ENCODE peak calls at places on chromosomes 2 and 18, in six cellular contexts. T is A673, A is dorsolateral prefrontal cortex, R is psoas muscle, K is Peyer's patch, M is RWPE1. V is an unnamed sample.

GRCh38 chr2:96532641-96533291 is 3.8 kb upstream of the ARID5A start:
- DNase-seq in T (no peak), R (peak; percentile 59), K (peak; percentile 44), A (no peak), M (no peak), V (no peak)

GRCh38 chr2:43328157-43328556 is 101.8 kb upstream of the ZFP36L2 start:
- DNase-seq in T (no peak), R (no peak), A (no peak), M (no peak), K (no peak), V (no peak)

GRCh38 chr2:43790118-43790517 is 16.3 kb downstream of the DYNC2LI1 start:
- DNase-seq in T (no peak), A (no peak), M (no peak), R (no peak), K (no peak), V (no peak)

GRCh38 chr18:227374-227773 is 40.5 kb downstream of the THOC1 start:
- DNase-seq in A (no peak), K (no peak), T (no peak), R (no peak), M (no peak), V (no peak)

GRCh38 chr2:240390091-240391073 is 45.1 kb upstream of the GPC1 start:
- DNase-seq in R (peak; percentile 64), T (no peak), M (no peak), K (no peak), A (no peak), V (no peak)

GRCh38 chr2:29519996-29520395 is 401.4 kb downstream of the ALK start:
- DNase-seq in T (no peak), A (no peak), M (no peak), K (no peak), R (no peak), V (peak; percentile 39)

GRCh38 chr18:45386256-45386655 is 229.0 kb upstream of the SLC14A2 start:
- DNase-seq in R (peak; percentile 65), T (peak; percentile 48), K (no peak), M (no peak), A (no peak), V (peak; percentile 36)

GRCh38 chr2:207692206-207693065 is 19.0 kb upstream of the CCNYL1 start:
- DNase-seq in R (no peak), K (peak; percentile 77), T (peak; percentile 64), M (no peak), A (peak; percentile 14), V (peak; percentile 24)

GRCh38 chr2:13605266-13605665 is 888.5 kb downstream of the TRIB2 start:
- DNase-seq in A (no peak), T (no peak), K (no peak), M (no peak), R (no peak), V (peak; percentile 8)

GRCh38 chr18:55078289-55078916 is 119.1 kb upstream of the CCDC68 start:
- DNase-seq in A (no peak), K (no peak), R (no peak), T (no peak), M (no peak), V (peak; percentile 22)

GRCh38 chr18:9348079-9348671 is 13.6 kb downstream of the TWSG1 start:
- DNase-seq in K (no peak), A (no peak), T (no peak), R (no peak), M (no peak), V (peak; percentile 74)

GRCh38 chr18:62555135-62555534 is 32.3 kb downstream of the ZCCHC2 start:
- DNase-seq in K (no peak), T (peak; percentile 9), R (no peak), M (peak; percentile 83), A (no peak), V (peak; percentile 35)

GRCh38 chr2:11865378-11865777 is 118.9 kb downstream of the LPIN1 start:
- DNase-seq in A (no peak), K (no peak), T (no peak), R (no peak), M (no peak), V (no peak)

GRCh38 chr2:25303517-25304338 is 38.0 kb downstream of the DNMT3A start:
- DNase-seq in R (no peak), T (no peak), K (no peak), M (no peak), A (no peak), V (no peak)

GRCh38 chr18:62715829-62716678 is 713 bp downstream of the PHLPP1 start:
- DNase-seq in K (peak; percentile 81), R (peak; percentile 76), A (peak; percentile 19), T (peak; percentile 70), M (peak; percentile 49), V (peak; percentile 75)

GRCh38 chr18:49563130-49563540 is 1.3 kb downstream of the LIPG start:
- DNase-seq in A (no peak), M (peak; percentile 44), K (no peak), T (no peak), R (no peak), V (peak; percentile 50)

GRCh38 chr2:949384-949893 is 1.2 kb upstream of the SNTG2 start:
- DNase-seq in K (no peak), T (no peak), A (no peak), M (no peak), R (no peak), V (no peak)

GRCh38 chr2:28052691-28053090 is 162.2 kb downstream of the BABAM2 start:
- DNase-seq in K (no peak), R (no peak), M (no peak), A (no peak), T (no peak), V (peak; percentile 12)

GRCh38 chr2:63590621-63591408 is 2.1 kb downstream of the MDH1 start:
- DNase-seq in A (no peak), M (no peak), T (no peak), R (no peak), K (no peak), V (peak; percentile 66)

GRCh38 chr2:230910546-230911135 is 14.4 kb downstream of the GPR55 start:
- DNase-seq in M (no peak), T (no peak), K (peak; percentile 39), R (no peak), A (no peak), V (no peak)

GRCh38 chr18:55395811-55396210 is 192.2 kb downstream of the TCF4 start:
- DNase-seq in M (no peak), T (peak; percentile 77), K (no peak), A (no peak), R (no peak), V (no peak)

GRCh38 chr2:36902385-36903120 is 63.8 kb downstream of the STRN start:
- DNase-seq in K (no peak), M (no peak), T (no peak), R (no peak), A (no peak), V (no peak)

GRCh38 chr2:142603761-142604160 is 273.7 kb upstream of the KYNU start:
- DNase-seq in T (peak; percentile 57), M (no peak), A (no peak), R (no peak), K (no peak), V (peak; percentile 50)

GRCh38 chr2:130791617-130791939 is 36.2 kb downstream of the AMER3 start:
- DNase-seq in T (no peak), A (no peak), K (no peak), R (no peak), M (no peak), V (no peak)

GRCh38 chr2:75481041-75481836 is 79.5 kb downstream of the EVA1A start:
- DNase-seq in R (no peak), M (no peak), K (no peak), T (peak; percentile 49), A (no peak), V (peak; percentile 68)

GRCh38 chr2:219499555-219499954 is 864 bp downstream of the GMPPA start:
- DNase-seq in T (no peak), A (no peak), R (no peak), K (no peak), M (no peak), V (no peak)

GRCh38 chr2:37350034-37350433 is 5.6 kb downstream of the QPCT start:
- DNase-seq in T (no peak), K (peak; percentile 71), M (no peak), R (no peak), A (no peak), V (peak; percentile 25)

GRCh38 chr2:99836670-99837069 is 305.7 kb downstream of the AFF3 start:
- DNase-seq in T (no peak), A (no peak), K (no peak), M (no peak), R (no peak), V (no peak)

GRCh38 chr2:161388146-161388779 is 27.8 kb upstream of the TBR1 start:
- DNase-seq in A (no peak), M (no peak), K (no peak), R (no peak), T (no peak), V (no peak)

GRCh38 chr2:160085662-160086061 is 23.2 kb upstream of the PLA2R1 start:
- DNase-seq in R (no peak), M (no peak), T (peak; percentile 12), K (no peak), A (no peak), V (no peak)
- TF ChIP-seq CTCF in R (no peak), M (no peak), T (peak; percentile 38), K (no peak), A (no peak), V (peak; percentile 4)

GRCh38 chr2:40284797-40285196 is 167.1 kb downstream of the SLC8A1 start:
- DNase-seq in R (no peak), K (no peak), M (no peak), A (no peak), T (no peak), V (no peak)
- TF ChIP-seq CTCF in R (peak; percentile 7), K (no peak), M (no peak), A (no peak), T (no peak), V (peak; percentile 5)

GRCh38 chr2:209937893-209938292 is 64.5 kb upstream of the RPE start:
- DNase-seq in T (no peak), R (no peak), A (no peak), K (no peak), M (no peak), V (peak; percentile 44)

GRCh38 chr2:209940923-209941322 is 61.5 kb upstream of the RPE start:
- DNase-seq in T (no peak), M (no peak), K (no peak), A (no peak), R (no peak), V (no peak)

GRCh38 chr2:209933499-209934458 is 68.7 kb upstream of the RPE start:
- DNase-seq in T (peak; percentile 78), A (peak; percentile 32), K (no peak), R (no peak), M (peak; percentile 29), V (peak; percentile 85)

GRCh38 chr2:209938906-209939305 is 63.5 kb upstream of the RPE start:
- DNase-seq in M (no peak), R (no peak), K (no peak), A (no peak), T (no peak), V (no peak)

GRCh38 chr2:209936106-209936663 is 66.3 kb upstream of the RPE start:
- DNase-seq in T (peak; percentile 40), M (no peak), R (no peak), A (no peak), K (no peak), V (peak; percentile 53)
- TF ChIP-seq CTCF in T (peak; percentile 57), M (no peak), R (no peak), A (no peak), K (no peak), V (peak; percentile 52)

DNA sequence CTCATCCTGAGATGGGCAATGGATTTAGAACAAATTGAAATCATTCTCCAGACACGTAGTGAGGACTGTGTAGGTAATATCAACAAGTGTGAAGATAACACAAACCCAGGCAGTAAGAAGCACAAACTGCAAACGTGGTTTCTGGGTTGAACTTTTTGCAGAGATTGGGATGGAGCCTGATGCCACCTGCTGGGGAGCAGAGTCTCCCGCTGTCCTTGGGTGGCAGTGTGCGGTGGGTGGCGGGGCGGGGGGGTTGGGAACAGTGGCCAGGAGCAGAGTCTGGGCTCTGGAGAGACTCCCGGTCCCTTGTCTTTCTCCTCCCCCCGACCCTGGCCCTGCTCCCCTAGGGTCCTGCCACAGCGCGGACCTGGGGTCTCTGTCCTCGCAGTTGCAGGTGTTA is 19.5 kb downstream of the TRAF3IP1 start:
- DNase-seq in A (no peak), R (no peak), K (no peak), T (no peak), M (peak; percentile 20), V (no peak)
- TF ChIP-seq CTCF in A (peak; percentile 15), R (peak; percentile 48), K (no peak), T (no peak), M (no peak), V (peak; percentile 10)